ENCODE peak calls at places on chromosomes 12 and 14, in four cellular contexts. One of them, this sample, is unnamed.

GRCh38 chr14:93708311-93708734 is 80.0 kb downstream of the PRIMA1 start:
- DNase-seq in H1: no peak
- DNase-seq in H9: no peak
- DNase-seq in IMR-90: no peak
- DNase-seq in this sample: no peak

GRCh38 chr14:88559852-88560251 is 3.0 kb upstream of the ZC3H14 start:
- DNase-seq in IMR-90: peak; percentile 72
- DNase-seq in H1: no peak
- DNase-seq in H9: no peak
- DNase-seq in this sample: no peak

GRCh38 chr14:100105357-100106169 is 40.3 kb downstream of the EVL start:
- DNase-seq in H9: no peak
- DNase-seq in IMR-90: no peak
- DNase-seq in H1: no peak
- DNase-seq in this sample: no peak

GRCh38 chr12:123223241-123223668 is 9.7 kb downstream of the MPHOSPH9 start:
- DNase-seq in H1: no peak
- DNase-seq in IMR-90: no peak
- DNase-seq in H9: no peak
- DNase-seq in this sample: no peak

GRCh38 chr12:38886064-38886463 is 19.3 kb downstream of the CPNE8 start:
- DNase-seq in H9: no peak
- DNase-seq in H1: no peak
- DNase-seq in IMR-90: no peak
- DNase-seq in this sample: no peak

GRCh38 chr12:19833775-19834501 is 394.6 kb downstream of the AEBP2 start:
- DNase-seq in H1: no peak
- DNase-seq in H9: no peak
- DNase-seq in IMR-90: peak; percentile 8
- DNase-seq in this sample: no peak

GRCh38 chr14:70173569-70173968 is 15.2 kb downstream of the SLC8A3 start:
- DNase-seq in IMR-90: no peak
- DNase-seq in H9: no peak
- DNase-seq in H1: no peak
- DNase-seq in this sample: no peak

GRCh38 chr14:98953544-98954346 is 318.3 kb downstream of the BCL11B start:
- DNase-seq in H9: peak; percentile 22
- DNase-seq in H1: no peak
- DNase-seq in IMR-90: no peak
- DNase-seq in this sample: no peak

GRCh38 chr12:97134495-97134894 is 227.4 kb downstream of the NEDD1 start:
- DNase-seq in IMR-90: no peak
- DNase-seq in H9: no peak
- DNase-seq in H1: no peak
- DNase-seq in this sample: no peak

GRCh38 chr12:64187370-64187769 is 34.7 kb downstream of the KICS2 start:
- DNase-seq in H9: no peak
- DNase-seq in H1: no peak
- DNase-seq in IMR-90: peak; percentile 74
- DNase-seq in this sample: no peak

GRCh38 chr12:86521870-86522269 is 265.7 kb upstream of the MGAT4C start:
- DNase-seq in H1: no peak
- DNase-seq in H9: no peak
- DNase-seq in IMR-90: no peak
- DNase-seq in this sample: no peak

GRCh38 chr12:101829639-101830390 is 944 bp downstream of the GNPTAB start:
- DNase-seq in H9: peak; percentile 37
- DNase-seq in IMR-90: no peak
- DNase-seq in H1: no peak
- DNase-seq in this sample: no peak

GRCh38 chr12:121794532-121795028 is 1.1 kb upstream of the RHOF start:
- DNase-seq in H1: no peak
- DNase-seq in H9: no peak
- DNase-seq in IMR-90: no peak
- DNase-seq in this sample: no peak

GRCh38 chr14:62914025-62914424 is 131.2 kb downstream of the KCNH5 start:
- DNase-seq in H1: no peak
- DNase-seq in H9: no peak
- DNase-seq in IMR-90: peak; percentile 80
- DNase-seq in this sample: no peak

GRCh38 chr12:22529281-22530060 is 14.9 kb downstream of the C2CD5 start:
- DNase-seq in IMR-90: peak; percentile 63
- DNase-seq in H9: no peak
- DNase-seq in H1: no peak
- DNase-seq in this sample: no peak

GRCh38 chr12:124835652-124836410 is 27.8 kb downstream of the SCARB1 start:
- DNase-seq in IMR-90: no peak
- DNase-seq in H1: no peak
- DNase-seq in H9: no peak
- DNase-seq in this sample: no peak

GRCh38 chr12:13193403-13194100 is 3.0 kb upstream of the EMP1 start:
- DNase-seq in H9: no peak
- DNase-seq in IMR-90: no peak
- DNase-seq in H1: no peak
- DNase-seq in this sample: no peak

GRCh38 chr12:2166696-2167095 is 113.9 kb downstream of the CACNA1C start:
- DNase-seq in H9: no peak
- DNase-seq in IMR-90: no peak
- DNase-seq in H1: no peak
- DNase-seq in this sample: no peak
- H4K91ac ChIP-seq in H9: no peak overlapping the region
- H4K91ac ChIP-seq in IMR-90: no peak overlapping the region
- H4K91ac ChIP-seq in H1: no peak overlapping the region
- H4K91ac ChIP-seq in this sample: no peak overlapping the region

GRCh38 chr12:15543347-15543746 is 221.0 kb downstream of the PTPRO start:
- DNase-seq in IMR-90: no peak
- DNase-seq in H9: no peak
- DNase-seq in H1: no peak
- DNase-seq in this sample: no peak

GRCh38 chr12:15541996-15542631 is 219.8 kb downstream of the PTPRO start:
- DNase-seq in H1: no peak
- DNase-seq in H9: no peak
- DNase-seq in IMR-90: no peak
- DNase-seq in this sample: no peak

GRCh38 chr12:15538881-15539280 is 216.6 kb downstream of the PTPRO start:
- DNase-seq in IMR-90: no peak
- DNase-seq in H9: no peak
- DNase-seq in H1: no peak
- DNase-seq in this sample: no peak

GRCh38 chr12:15540025-15540424 is 217.7 kb downstream of the PTPRO start:
- DNase-seq in H1: no peak
- DNase-seq in IMR-90: peak; percentile 58
- DNase-seq in H9: no peak
- DNase-seq in this sample: no peak

GRCh38 chr12:15540469-15540872 is 218.2 kb downstream of the PTPRO start:
- DNase-seq in H1: no peak
- DNase-seq in IMR-90: peak; percentile 78
- DNase-seq in H9: no peak
- DNase-seq in this sample: no peak
- H4K91ac ChIP-seq in H1: no peak overlapping the region
- H4K91ac ChIP-seq in IMR-90: no peak overlapping the region
- H4K91ac ChIP-seq in H9: no peak overlapping the region
- H4K91ac ChIP-seq in this sample: no peak overlapping the region

GRCh38 chr12:42237853-42238239 is 202 bp downstream of the YAF2 start:
- DNase-seq in H9: no peak
- DNase-seq in H1: no peak
- DNase-seq in IMR-90: no peak
- DNase-seq in this sample: no peak
- H4K91ac ChIP-seq in H9: no peak overlapping the region
- H4K91ac ChIP-seq in H1: no peak overlapping the region
- H4K91ac ChIP-seq in IMR-90: peak overlapping the region; percentile 49
- H4K91ac ChIP-seq in this sample: no peak overlapping the region

DNA sequence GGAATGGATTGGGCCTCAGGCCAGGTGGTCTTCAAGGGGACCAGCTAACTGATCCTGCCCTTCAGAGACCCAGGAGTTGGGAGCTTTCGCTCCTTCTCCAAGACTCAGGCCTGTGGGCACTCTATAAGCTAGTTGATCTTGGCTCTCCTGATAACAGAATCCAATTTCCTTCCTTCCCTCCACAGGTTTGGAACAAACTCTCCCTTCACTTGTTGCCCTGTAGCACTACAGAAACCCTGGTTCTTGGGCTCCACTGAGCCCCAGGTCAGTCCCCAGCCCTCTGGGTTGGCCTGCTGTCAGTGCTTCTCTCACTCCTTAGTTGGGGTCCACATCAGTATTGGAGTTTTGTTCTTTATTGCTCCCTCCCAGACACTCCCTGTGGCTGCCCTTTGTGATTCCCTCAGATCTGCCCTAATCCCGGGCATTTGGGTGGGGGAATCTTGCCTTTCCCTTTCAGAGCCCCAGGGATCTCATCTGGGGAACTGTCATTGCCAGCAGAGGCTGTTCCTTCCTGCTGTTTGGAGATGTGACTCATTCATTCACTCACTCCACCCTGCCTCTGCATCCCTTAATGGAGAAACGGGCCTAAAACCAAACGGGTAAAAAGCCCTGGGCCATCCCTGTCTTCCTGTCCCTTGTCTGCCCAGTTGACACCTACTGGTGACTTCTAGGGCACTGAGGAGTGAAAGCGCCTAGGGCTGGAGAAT is 4.4 kb upstream of the GPD1 start:
- DNase-seq in H9: no peak
- DNase-seq in H1: no peak
- DNase-seq in IMR-90: peak; percentile 42
- DNase-seq in this sample: no peak
- H4K91ac ChIP-seq in H9: no peak overlapping the region
- H4K91ac ChIP-seq in H1: no peak overlapping the region
- H4K91ac ChIP-seq in IMR-90: no peak overlapping the region
- H4K91ac ChIP-seq in this sample: no peak overlapping the region

This sample was measured in neuronal stem cell.